ENCODE peak calls at places on chromosomes 13 and 19, in seven cellular contexts. Y is PC-3, Q is GM23338, G is GM23248, W is MM.1S, O is HCT116, J is SK-N-SH. N is an unnamed sample. For H3K9me2, the result is how much of the 10 kb centered on the place peaks cover.

GRCh38 chr13:45180713-45181601 is 19.9 kb downstream of the KCTD4 start:
- DNase-seq in Y (peak), Q (no peak), G (peak), W (no peak), O (no peak), J (no peak), N (no peak)

GRCh38 chr13:66984241-66984640 is 245.9 kb downstream of the PCDH9 start:
- DNase-seq in Y (no peak), Q (no peak), G (no peak), W (no peak), O (no peak), J (no peak), N (no peak)

GRCh38 chr19:6733338-6734095 is 3.9 kb downstream of the GPR108 start:
- DNase-seq in Y (no peak), Q (peak), G (no peak), W (no peak), O (no peak), J (peak), N (peak)

GRCh38 chr13:99344610-99345208 is 37.5 kb upstream of the GPR183 start:
- DNase-seq in Y (no peak), Q (no peak), G (no peak), W (no peak), O (no peak), J (no peak), N (no peak)

GRCh38 chr13:60572003-60572792 is 175.2 kb downstream of the TDRD3 start:
- DNase-seq in Y (peak), Q (peak), G (peak), W (no peak), O (no peak), J (no peak), N (no peak)

GRCh38 chr13:35055705-35056104 is 113.6 kb downstream of the NBEA start:
- DNase-seq in Y (no peak), Q (no peak), G (no peak), W (no peak), O (no peak), J (no peak), N (no peak)

GRCh38 chr19:33687761-33688656 is 66.3 kb downstream of the CHST8 start:
- DNase-seq in Y (no peak), Q (no peak), G (no peak), W (no peak), O (no peak), J (peak), N (no peak)

GRCh38 chr13:75437582-75438318 is 44.2 kb downstream of the TBC1D4 start:
- DNase-seq in Y (no peak), Q (no peak), G (peak), W (no peak), O (no peak), J (no peak), N (no peak)

GRCh38 chr13:106145997-106146864 is 389.2 kb downstream of the EFNB2 start:
- DNase-seq in Y (no peak), Q (no peak), G (no peak), W (no peak), O (no peak), J (no peak), N (no peak)

GRCh38 chr19:56333506-56333905 is 18.9 kb upstream of the ZSCAN5A start:
- DNase-seq in Y (peak), Q (peak), G (peak), W (peak), O (peak), J (peak), N (peak)

GRCh38 chr13:46552302-46552680 is 679 bp upstream of the LRCH1 start:
- DNase-seq in Y (no peak), Q (no peak), G (peak), W (no peak), O (no peak), J (no peak), N (no peak)

GRCh38 chr13:107512551-107512950 is 702.8 kb downstream of the LIG4 start:
- DNase-seq in Y (no peak), Q (peak), G (no peak), W (no peak), O (no peak), J (no peak), N (no peak)

GRCh38 chr13:48448963-48449614 is 36.2 kb upstream of the LPAR6 start:
- DNase-seq in Y (peak), Q (no peak), G (peak), W (no peak), O (no peak), J (no peak), N (no peak)

DNA sequence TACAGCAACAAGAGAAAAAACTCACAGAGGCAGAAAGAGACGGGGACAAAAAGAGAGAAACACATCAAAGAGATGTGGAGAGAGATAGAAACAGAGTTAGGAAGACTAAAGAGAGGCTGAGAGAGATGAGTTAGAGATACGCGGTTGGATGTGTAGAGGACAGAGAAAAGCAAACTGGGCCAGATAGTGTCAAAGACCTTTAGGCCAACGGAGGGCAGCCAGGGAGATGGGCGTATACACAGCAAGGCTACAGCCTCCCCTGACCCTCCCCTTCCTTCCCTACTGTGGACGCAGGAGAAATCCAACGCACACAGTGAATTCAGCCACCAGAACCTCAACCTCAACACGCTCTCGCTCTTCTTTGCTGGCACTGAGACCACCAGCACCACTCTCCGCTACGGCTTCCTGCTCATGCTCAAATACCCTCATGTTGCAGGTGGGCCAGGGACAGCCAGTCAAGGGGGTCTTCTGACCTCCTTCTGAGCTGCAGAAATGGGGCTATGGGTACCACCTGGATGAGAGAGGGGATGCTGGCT is 18.7 kb downstream of the CYP2B6 start:
- DNase-seq in Y (no peak), Q (no peak), G (no peak), W (no peak), O (no peak), J (no peak), N (no peak)
- H3K9me2 ChIP-seq in Y (under half), Q (under half), G (under half), W (under half), O (under half), J (under half), N (under half)

GRCh38 chr19:43132696-43133095 is 50.2 kb upstream of the PSG2 start:
- DNase-seq in Y (peak), Q (no peak), G (peak), W (no peak), O (no peak), J (no peak), N (no peak)
- TF ChIP-seq EZH2phosphoT487 in Y (no peak), Q (no peak), G (no peak), W (no peak), O (no peak), J (no peak), N (no peak)

GRCh38 chr19:4372630-4373367 is 27.5 kb downstream of the SH3GL1 start:
- DNase-seq in Y (no peak), Q (no peak), G (no peak), W (no peak), O (no peak), J (no peak), N (no peak)
- H3K9me2 ChIP-seq in Y (under half), Q (under half), G (under half), W (under half), O (under half), J (under half), N (under half)

DNA sequence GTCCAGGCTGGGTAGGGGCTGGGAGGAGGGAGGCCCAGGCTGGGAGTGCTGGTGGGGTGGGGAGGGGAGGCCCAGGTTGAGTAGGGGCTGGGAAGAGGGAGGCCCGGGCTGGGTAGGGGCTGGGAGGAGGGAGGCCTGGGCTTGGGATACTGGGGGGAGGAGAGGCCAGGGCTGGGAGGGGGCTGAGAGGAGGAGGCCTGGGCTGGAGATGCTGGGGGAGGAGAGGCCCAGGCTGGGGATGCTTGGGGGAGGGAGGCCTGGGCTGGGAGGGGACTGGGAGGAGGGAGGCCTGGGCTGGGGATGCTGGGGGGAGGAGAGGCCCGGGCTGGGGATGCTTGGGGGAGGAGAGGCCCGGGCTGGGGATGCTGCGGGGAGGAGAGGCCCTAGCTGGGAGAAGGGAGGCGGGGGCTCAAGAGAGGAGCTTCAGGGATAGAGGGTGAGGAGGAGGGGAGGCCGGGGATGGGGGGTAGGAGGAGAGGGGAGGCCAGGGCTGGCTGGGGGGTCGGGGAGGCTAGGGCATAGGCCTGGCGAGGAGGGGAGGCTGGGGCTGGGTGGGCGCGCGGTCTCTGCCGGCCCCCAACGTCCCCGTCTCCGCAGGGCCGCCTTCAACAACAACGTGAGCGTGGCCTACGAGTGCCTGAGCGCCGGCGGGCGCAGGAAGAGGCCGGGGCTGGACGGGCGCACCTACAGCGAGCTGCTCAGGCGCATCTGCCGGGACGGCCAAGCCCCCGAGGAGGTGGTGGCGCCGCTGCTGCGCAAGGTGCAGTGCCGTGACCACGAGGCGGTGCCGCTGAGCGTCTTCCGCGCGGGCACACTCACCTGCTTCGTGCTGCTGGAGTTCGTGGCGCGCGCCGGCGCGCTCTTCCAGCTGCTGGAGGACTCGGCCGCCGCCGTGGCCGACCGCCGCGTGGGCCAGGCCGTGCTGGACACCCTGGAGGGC is 11.3 kb downstream of the TPGS1 start:
- DNase-seq in Y (no peak), Q (peak), G (no peak), W (no peak), O (no peak), J (no peak), N (no peak)
- TF ChIP-seq EZH2phosphoT487 in Y (no peak), Q (no peak), G (no peak), W (no peak), O (no peak), J (no peak), N (no peak)

GRCh38 chr13:112391747-112392146 is 15.6 kb downstream of the SPACA7 start:
- DNase-seq in Y (no peak), Q (no peak), G (no peak), W (no peak), O (no peak), J (no peak), N (no peak)

GRCh38 chr13:112397108-112397507 is 21.0 kb downstream of the SPACA7 start:
- DNase-seq in Y (no peak), Q (no peak), G (no peak), W (no peak), O (no peak), J (no peak), N (no peak)

DNA sequence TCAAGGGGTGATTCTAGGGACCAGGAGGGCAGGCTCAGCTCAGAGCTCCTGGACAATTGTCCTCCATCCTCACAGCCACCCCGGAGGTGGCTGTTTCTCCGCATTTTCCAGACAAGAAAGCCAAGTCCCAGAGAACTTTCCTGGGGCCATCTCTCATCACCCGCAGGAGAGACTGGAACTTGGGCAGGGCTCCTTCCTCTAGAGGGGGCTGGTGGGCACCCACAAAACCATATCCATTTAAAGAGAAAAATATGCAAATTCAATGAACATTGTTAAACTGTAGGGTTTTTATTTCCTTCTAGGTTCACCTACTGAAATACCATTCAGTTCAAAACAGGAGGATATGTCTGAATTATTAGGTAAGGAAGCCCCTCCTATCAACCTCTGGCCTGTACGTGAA is 16.6 kb downstream of the SPACA7 start:
- DNase-seq in Y (no peak), Q (peak), G (no peak), W (no peak), O (no peak), J (no peak), N (no peak)
- H3K9me2 ChIP-seq in Y (under half), Q (under half), G (under half), W (under half), O (under half), J (under half), N (under half)

DNA sequence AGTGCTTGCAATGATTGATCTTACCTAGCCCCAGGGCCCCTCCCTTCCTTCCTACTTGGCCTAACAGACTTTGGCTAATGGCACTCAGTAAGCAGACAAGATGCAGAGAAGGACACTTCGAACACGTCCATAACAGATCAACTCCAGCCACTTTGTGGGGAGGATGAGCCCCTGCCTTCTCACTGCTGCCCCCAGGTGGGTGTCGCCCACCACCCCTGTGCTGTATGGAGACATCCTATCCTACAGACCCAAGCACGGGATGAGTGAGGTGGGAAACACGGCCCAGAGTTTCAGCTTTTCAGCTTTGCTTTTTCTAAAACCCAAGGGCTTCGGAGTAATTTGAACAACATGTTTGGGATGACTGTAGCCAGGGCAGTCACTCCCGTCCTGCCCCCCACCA is 5.5 kb downstream of the SLC7A1 start:
- DNase-seq in Y (no peak), Q (peak), G (no peak), W (no peak), O (no peak), J (no peak), N (no peak)
- TF ChIP-seq EZH2phosphoT487 in Y (no peak), Q (no peak), G (no peak), W (no peak), O (no peak), J (no peak), N (no peak)

DNA sequence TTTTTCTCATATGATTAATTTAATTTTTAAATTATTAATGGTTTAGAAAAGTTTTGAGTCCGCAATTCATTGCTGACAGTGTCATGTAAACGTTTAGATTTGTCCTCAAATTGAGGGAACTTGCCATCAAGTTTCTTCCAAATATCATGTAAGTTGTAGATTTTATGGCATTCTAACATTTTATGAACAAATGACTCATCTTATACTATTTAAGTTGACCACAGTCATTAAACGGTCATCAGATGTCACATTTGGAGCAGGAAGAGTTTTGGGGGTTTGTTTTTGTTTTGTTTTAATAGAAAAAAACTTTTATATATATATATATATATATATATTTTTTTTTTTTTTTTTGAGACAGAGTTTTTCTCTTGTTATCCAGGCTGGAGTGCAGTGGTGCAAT is 4.3 kb downstream of the ZNF114 start:
- DNase-seq in Y (peak), Q (no peak), G (peak), W (no peak), O (no peak), J (no peak), N (no peak)
- H3K9me2 ChIP-seq in Y (under half), Q (under half), G (under half), W (under half), O (under half), J (under half), N (under half)

GRCh38 chr19:39412867-39413268 is 399 bp downstream of the PLEKHG2 start:
- DNase-seq in Y (no peak), Q (peak), G (no peak), W (no peak), O (no peak), J (no peak), N (no peak)

GRCh38 chr19:39412100-39412866 is at the start of gene PLEKHG2:
- DNase-seq in Y (peak), Q (peak), G (peak), W (peak), O (peak), J (peak), N (peak)

GRCh38 chr19:39411832-39412099 is 703 bp upstream of the PLEKHG2 start:
- DNase-seq in Y (peak), Q (peak), G (peak), W (peak), O (peak), J (peak), N (peak)

GRCh38 chr19:39413903-39414608 is 1.6 kb downstream of the PLEKHG2 start:
- DNase-seq in Y (no peak), Q (peak), G (peak), W (no peak), O (no peak), J (peak), N (no peak)

GRCh38 chr19:39413269-39413902 is 917 bp downstream of the PLEKHG2 start:
- DNase-seq in Y (no peak), Q (peak), G (peak), W (no peak), O (no peak), J (peak), N (peak)
- TF ChIP-seq EZH2phosphoT487 in Y (no peak), Q (no peak), G (no peak), W (no peak), O (no peak), J (no peak), N (no peak)

N was measured in OCI-LY7.